ENCODE peak calls at places on chromosomes 12 and 14, in seven cellular contexts. One of them, this sample, is unnamed.

GRCh38 chr12:120584343-120585149 is 3.3 kb upstream of the POP5 start:
- DNase-seq in fibroblast of gingiva: peak
- DNase-seq in SW 1271: no peak
- DNase-seq in NCI-H2107: no peak
- DNase-seq in MV-4-11: peak
- DNase-seq in left ventricle myocardium superior: peak
- DNase-seq in pancreas: peak
- DNase-seq in this sample: peak

GRCh38 chr12:67981236-67982164 is 7.7 kb upstream of the IFNG-AS1 start:
- DNase-seq in SW 1271: peak
- DNase-seq in left ventricle myocardium superior: no peak
- DNase-seq in fibroblast of gingiva: peak
- DNase-seq in MV-4-11: no peak
- DNase-seq in NCI-H2107: no peak
- DNase-seq in pancreas: no peak
- DNase-seq in this sample: no peak

GRCh38 chr12:52895726-52896189 is 9.1 kb downstream of the KRT8 start:
- DNase-seq in left ventricle myocardium superior: no peak
- DNase-seq in pancreas: no peak
- DNase-seq in fibroblast of gingiva: no peak
- DNase-seq in MV-4-11: no peak
- DNase-seq in NCI-H2107: no peak
- DNase-seq in SW 1271: no peak
- DNase-seq in this sample: peak

GRCh38 chr12:3202734-3203446 is 125.7 kb downstream of the TSPAN9 start:
- DNase-seq in fibroblast of gingiva: no peak
- DNase-seq in SW 1271: peak
- DNase-seq in left ventricle myocardium superior: peak
- DNase-seq in pancreas: peak
- DNase-seq in NCI-H2107: peak
- DNase-seq in MV-4-11: no peak
- DNase-seq in this sample: peak

GRCh38 chr14:31902002-31902401 is 175.1 kb upstream of the ARHGAP5 start:
- DNase-seq in NCI-H2107: no peak
- DNase-seq in fibroblast of gingiva: no peak
- DNase-seq in SW 1271: no peak
- DNase-seq in MV-4-11: no peak
- DNase-seq in pancreas: no peak
- DNase-seq in left ventricle myocardium superior: no peak
- DNase-seq in this sample: peak

GRCh38 chr12:86264451-86265328 is 8.5 kb upstream of the MGAT4C start:
- DNase-seq in left ventricle myocardium superior: peak
- DNase-seq in fibroblast of gingiva: no peak
- DNase-seq in SW 1271: no peak
- DNase-seq in NCI-H2107: peak
- DNase-seq in pancreas: peak
- DNase-seq in MV-4-11: no peak
- DNase-seq in this sample: peak

GRCh38 chr12:115898670-115899069 is 378.8 kb downstream of the MED13L start:
- DNase-seq in MV-4-11: no peak
- DNase-seq in left ventricle myocardium superior: no peak
- DNase-seq in fibroblast of gingiva: no peak
- DNase-seq in pancreas: no peak
- DNase-seq in SW 1271: no peak
- DNase-seq in NCI-H2107: no peak
- DNase-seq in this sample: no peak

GRCh38 chr14:22417914-22418313 is 171.1 kb downstream of the DAD1 start:
- DNase-seq in left ventricle myocardium superior: no peak
- DNase-seq in pancreas: no peak
- DNase-seq in SW 1271: no peak
- DNase-seq in NCI-H2107: no peak
- DNase-seq in MV-4-11: no peak
- DNase-seq in fibroblast of gingiva: no peak
- DNase-seq in this sample: no peak

This sample was measured in hepatocyte.